ENCODE peak calls at places on chromosomes 1 and 21, in six cellular contexts. One of them, this sample, is unnamed.

GRCh38 chr1:4089421-4090175 is 189.5 kb upstream of the C1orf174 start:
- DNase-seq in endothelial cell: no peak
- DNase-seq in EL: no peak
- DNase-seq in NCI-H748 treated with DMSO at 0.1 percent for 48 hours: no peak
- DNase-seq in adrenal gland: no peak
- DNase-seq in stimulated activated CD8-positive, alpha-beta memory T cell treated with anti-CD3 and anti-CD28 coated beads, Interleukin-15, amount 100 ng/mL, for 24 hours: no peak
- DNase-seq in this sample: no peak

GRCh38 chr1:8394456-8395321 is 76.8 kb downstream of the SLC45A1 start:
- DNase-seq in endothelial cell: no peak
- DNase-seq in EL: peak; percentile 90
- DNase-seq in NCI-H748 treated with DMSO at 0.1 percent for 48 hours: no peak
- DNase-seq in adrenal gland: no peak
- DNase-seq in stimulated activated CD8-positive, alpha-beta memory T cell treated with anti-CD3 and anti-CD28 coated beads, Interleukin-15, amount 100 ng/mL, for 24 hours: no peak
- DNase-seq in this sample: peak; percentile 27

GRCh38 chr1:245465666-245466065 is 310.9 kb downstream of the KIF26B start:
- DNase-seq in endothelial cell: no peak
- DNase-seq in EL: no peak
- DNase-seq in NCI-H748 treated with DMSO at 0.1 percent for 48 hours: no peak
- DNase-seq in adrenal gland: no peak
- DNase-seq in stimulated activated CD8-positive, alpha-beta memory T cell treated with anti-CD3 and anti-CD28 coated beads, Interleukin-15, amount 100 ng/mL, for 24 hours: no peak
- DNase-seq in this sample: no peak

GRCh38 chr1:24850353-24850905 is 79.6 kb downstream of the RUNX3 start:
- DNase-seq in endothelial cell: no peak
- DNase-seq in EL: peak; percentile 41
- DNase-seq in NCI-H748 treated with DMSO at 0.1 percent for 48 hours: no peak
- DNase-seq in adrenal gland: no peak
- DNase-seq in stimulated activated CD8-positive, alpha-beta memory T cell treated with anti-CD3 and anti-CD28 coated beads, Interleukin-15, amount 100 ng/mL, for 24 hours: no peak
- DNase-seq in this sample: no peak

GRCh38 chr1:153238536-153238935 is 21.0 kb upstream of the LORICRIN start:
- DNase-seq in endothelial cell: no peak
- DNase-seq in EL: no peak
- DNase-seq in NCI-H748 treated with DMSO at 0.1 percent for 48 hours: no peak
- DNase-seq in adrenal gland: no peak
- DNase-seq in stimulated activated CD8-positive, alpha-beta memory T cell treated with anti-CD3 and anti-CD28 coated beads, Interleukin-15, amount 100 ng/mL, for 24 hours: no peak
- DNase-seq in this sample: no peak

GRCh38 chr1:61173118-61173517 is 90.8 kb downstream of the NFIA start:
- DNase-seq in endothelial cell: no peak
- DNase-seq in EL: no peak
- DNase-seq in NCI-H748 treated with DMSO at 0.1 percent for 48 hours: no peak
- DNase-seq in adrenal gland: peak; percentile 43
- DNase-seq in stimulated activated CD8-positive, alpha-beta memory T cell treated with anti-CD3 and anti-CD28 coated beads, Interleukin-15, amount 100 ng/mL, for 24 hours: no peak
- DNase-seq in this sample: no peak

GRCh38 chr1:43009274-43009673 is 50.6 kb upstream of the SLC2A1 start:
- DNase-seq in endothelial cell: no peak
- DNase-seq in EL: no peak
- DNase-seq in NCI-H748 treated with DMSO at 0.1 percent for 48 hours: peak; percentile 80
- DNase-seq in adrenal gland: no peak
- DNase-seq in stimulated activated CD8-positive, alpha-beta memory T cell treated with anti-CD3 and anti-CD28 coated beads, Interleukin-15, amount 100 ng/mL, for 24 hours: no peak
- DNase-seq in this sample: no peak

GRCh38 chr1:25065246-25066238 is 135.5 kb upstream of the RUNX3 start:
- DNase-seq in endothelial cell: no peak
- DNase-seq in EL: peak; percentile 77
- DNase-seq in NCI-H748 treated with DMSO at 0.1 percent for 48 hours: no peak
- DNase-seq in adrenal gland: no peak
- DNase-seq in stimulated activated CD8-positive, alpha-beta memory T cell treated with anti-CD3 and anti-CD28 coated beads, Interleukin-15, amount 100 ng/mL, for 24 hours: no peak
- DNase-seq in this sample: no peak

GRCh38 chr1:69613414-69613813 is 45.7 kb downstream of the LRRC7 start:
- DNase-seq in endothelial cell: no peak
- DNase-seq in EL: no peak
- DNase-seq in NCI-H748 treated with DMSO at 0.1 percent for 48 hours: no peak
- DNase-seq in adrenal gland: no peak
- DNase-seq in stimulated activated CD8-positive, alpha-beta memory T cell treated with anti-CD3 and anti-CD28 coated beads, Interleukin-15, amount 100 ng/mL, for 24 hours: no peak
- DNase-seq in this sample: no peak

GRCh38 chr1:79006564-79006963 is at the start of gene ADGRL4:
- DNase-seq in endothelial cell: peak; percentile 85
- DNase-seq in EL: peak; percentile 62
- DNase-seq in NCI-H748 treated with DMSO at 0.1 percent for 48 hours: no peak
- DNase-seq in adrenal gland: peak; percentile 14
- DNase-seq in stimulated activated CD8-positive, alpha-beta memory T cell treated with anti-CD3 and anti-CD28 coated beads, Interleukin-15, amount 100 ng/mL, for 24 hours: no peak
- DNase-seq in this sample: no peak

GRCh38 chr1:197180252-197180878 is 33.9 kb upstream of the ASPM start:
- DNase-seq in endothelial cell: no peak
- DNase-seq in EL: peak; percentile 67
- DNase-seq in NCI-H748 treated with DMSO at 0.1 percent for 48 hours: peak; percentile 14
- DNase-seq in adrenal gland: no peak
- DNase-seq in stimulated activated CD8-positive, alpha-beta memory T cell treated with anti-CD3 and anti-CD28 coated beads, Interleukin-15, amount 100 ng/mL, for 24 hours: no peak
- DNase-seq in this sample: no peak

GRCh38 chr21:31072486-31072885 is 34.2 kb upstream of the KRTAP19-8 start:
- DNase-seq in endothelial cell: no peak
- DNase-seq in EL: no peak
- DNase-seq in NCI-H748 treated with DMSO at 0.1 percent for 48 hours: no peak
- DNase-seq in adrenal gland: no peak
- DNase-seq in stimulated activated CD8-positive, alpha-beta memory T cell treated with anti-CD3 and anti-CD28 coated beads, Interleukin-15, amount 100 ng/mL, for 24 hours: no peak
- DNase-seq in this sample: no peak

GRCh38 chr1:119048624-119049404 is 60.7 kb upstream of the TBX15 start:
- DNase-seq in endothelial cell: no peak
- DNase-seq in EL: no peak
- DNase-seq in NCI-H748 treated with DMSO at 0.1 percent for 48 hours: no peak
- DNase-seq in adrenal gland: no peak
- DNase-seq in stimulated activated CD8-positive, alpha-beta memory T cell treated with anti-CD3 and anti-CD28 coated beads, Interleukin-15, amount 100 ng/mL, for 24 hours: no peak
- DNase-seq in this sample: no peak

GRCh38 chr1:161037661-161038522 is 872 bp downstream of the TSTD1 start:
- DNase-seq in endothelial cell: no peak
- DNase-seq in EL: no peak
- DNase-seq in NCI-H748 treated with DMSO at 0.1 percent for 48 hours: peak; percentile 15
- DNase-seq in adrenal gland: no peak
- DNase-seq in stimulated activated CD8-positive, alpha-beta memory T cell treated with anti-CD3 and anti-CD28 coated beads, Interleukin-15, amount 100 ng/mL, for 24 hours: no peak
- DNase-seq in this sample: no peak

GRCh38 chr1:25568834-25569598 is 25.6 kb downstream of the LDLRAP1 start:
- DNase-seq in endothelial cell: no peak
- DNase-seq in EL: peak; percentile 96
- DNase-seq in NCI-H748 treated with DMSO at 0.1 percent for 48 hours: no peak
- DNase-seq in adrenal gland: peak; percentile 66
- DNase-seq in stimulated activated CD8-positive, alpha-beta memory T cell treated with anti-CD3 and anti-CD28 coated beads, Interleukin-15, amount 100 ng/mL, for 24 hours: no peak
- DNase-seq in this sample: no peak

GRCh38 chr1:94339229-94339927 is 78.8 kb upstream of the ABCD3 start:
- DNase-seq in endothelial cell: no peak
- DNase-seq in EL: no peak
- DNase-seq in NCI-H748 treated with DMSO at 0.1 percent for 48 hours: no peak
- DNase-seq in adrenal gland: no peak
- DNase-seq in stimulated activated CD8-positive, alpha-beta memory T cell treated with anti-CD3 and anti-CD28 coated beads, Interleukin-15, amount 100 ng/mL, for 24 hours: no peak
- DNase-seq in this sample: no peak

GRCh38 chr1:24868016-24868875 is 61.8 kb downstream of the RUNX3 start:
- DNase-seq in endothelial cell: no peak
- DNase-seq in EL: no peak
- DNase-seq in NCI-H748 treated with DMSO at 0.1 percent for 48 hours: no peak
- DNase-seq in adrenal gland: no peak
- DNase-seq in stimulated activated CD8-positive, alpha-beta memory T cell treated with anti-CD3 and anti-CD28 coated beads, Interleukin-15, amount 100 ng/mL, for 24 hours: no peak
- DNase-seq in this sample: no peak

GRCh38 chr1:52054496-52055065 is 410 bp downstream of the TXNDC12 start:
- DNase-seq in endothelial cell: no peak
- DNase-seq in EL: no peak
- DNase-seq in NCI-H748 treated with DMSO at 0.1 percent for 48 hours: no peak
- DNase-seq in adrenal gland: no peak
- DNase-seq in stimulated activated CD8-positive, alpha-beta memory T cell treated with anti-CD3 and anti-CD28 coated beads, Interleukin-15, amount 100 ng/mL, for 24 hours: no peak
- DNase-seq in this sample: no peak

GRCh38 chr1:199799116-199799515 is 228.4 kb upstream of the NR5A2 start:
- DNase-seq in endothelial cell: no peak
- DNase-seq in EL: no peak
- DNase-seq in NCI-H748 treated with DMSO at 0.1 percent for 48 hours: no peak
- DNase-seq in adrenal gland: no peak
- DNase-seq in stimulated activated CD8-positive, alpha-beta memory T cell treated with anti-CD3 and anti-CD28 coated beads, Interleukin-15, amount 100 ng/mL, for 24 hours: no peak
- DNase-seq in this sample: no peak

GRCh38 chr1:60898413-60898812 is 183.9 kb upstream of the NFIA start:
- DNase-seq in endothelial cell: no peak
- DNase-seq in EL: no peak
- DNase-seq in NCI-H748 treated with DMSO at 0.1 percent for 48 hours: no peak
- DNase-seq in adrenal gland: no peak
- DNase-seq in stimulated activated CD8-positive, alpha-beta memory T cell treated with anti-CD3 and anti-CD28 coated beads, Interleukin-15, amount 100 ng/mL, for 24 hours: no peak
- DNase-seq in this sample: no peak

GRCh38 chr1:226446058-226446457 is 38.2 kb upstream of the PARP1 start:
- DNase-seq in endothelial cell: no peak
- DNase-seq in EL: no peak
- DNase-seq in NCI-H748 treated with DMSO at 0.1 percent for 48 hours: no peak
- DNase-seq in adrenal gland: no peak
- DNase-seq in stimulated activated CD8-positive, alpha-beta memory T cell treated with anti-CD3 and anti-CD28 coated beads, Interleukin-15, amount 100 ng/mL, for 24 hours: no peak
- DNase-seq in this sample: no peak

GRCh38 chr1:39236971-39237370 is 32.5 kb downstream of the MACF1 start:
- DNase-seq in endothelial cell: no peak
- DNase-seq in EL: no peak
- DNase-seq in NCI-H748 treated with DMSO at 0.1 percent for 48 hours: no peak
- DNase-seq in adrenal gland: no peak
- DNase-seq in stimulated activated CD8-positive, alpha-beta memory T cell treated with anti-CD3 and anti-CD28 coated beads, Interleukin-15, amount 100 ng/mL, for 24 hours: no peak
- DNase-seq in this sample: no peak

GRCh38 chr1:205451202-205451601 is 4.6 kb downstream of the BLACAT1 start:
- DNase-seq in endothelial cell: no peak
- DNase-seq in EL: no peak
- DNase-seq in NCI-H748 treated with DMSO at 0.1 percent for 48 hours: no peak
- DNase-seq in adrenal gland: no peak
- DNase-seq in stimulated activated CD8-positive, alpha-beta memory T cell treated with anti-CD3 and anti-CD28 coated beads, Interleukin-15, amount 100 ng/mL, for 24 hours: no peak
- DNase-seq in this sample: no peak

GRCh38 chr1:18951818-18952391 is 4.6 kb downstream of the IFFO2 start:
- DNase-seq in endothelial cell: no peak
- DNase-seq in EL: no peak
- DNase-seq in NCI-H748 treated with DMSO at 0.1 percent for 48 hours: no peak
- DNase-seq in adrenal gland: no peak
- DNase-seq in stimulated activated CD8-positive, alpha-beta memory T cell treated with anti-CD3 and anti-CD28 coated beads, Interleukin-15, amount 100 ng/mL, for 24 hours: no peak
- DNase-seq in this sample: peak; percentile 91

GRCh38 chr21:42552407-42553336 is 39.0 kb downstream of the SLC37A1 start:
- DNase-seq in endothelial cell: no peak
- DNase-seq in EL: no peak
- DNase-seq in NCI-H748 treated with DMSO at 0.1 percent for 48 hours: no peak
- DNase-seq in adrenal gland: no peak
- DNase-seq in stimulated activated CD8-positive, alpha-beta memory T cell treated with anti-CD3 and anti-CD28 coated beads, Interleukin-15, amount 100 ng/mL, for 24 hours: no peak
- DNase-seq in this sample: no peak